ENCODE peak calls at places on chromosomes 16 and 17, in four cellular contexts. Y, W, R and T are unnamed samples.

GRCh38 chr16:17887963-17888362 is 417.2 kb upstream of the XYLT1 start:
- DNase-seq in Y (no peak), R (peak), W (no peak), T (no peak)

GRCh38 chr16:86088287-86088686 is 189.3 kb downstream of the IRF8 start:
- DNase-seq in Y (no peak), R (no peak), W (peak), T (no peak)

GRCh38 chr16:61313931-61314330 is 722.3 kb downstream of the CDH8 start:
- DNase-seq in R (peak), Y (no peak), W (no peak), T (no peak)

GRCh38 chr17:73265646-73266640 is 4.3 kb upstream of the CPSF4L start:
- DNase-seq in R (no peak), Y (no peak), W (no peak), T (no peak)

GRCh38 chr16:84582958-84583516 is 34.8 kb downstream of the COTL1 start:
- DNase-seq in W (no peak), Y (no peak), R (peak), T (no peak)

GRCh38 chr16:79707867-79708266 is 107.3 kb upstream of the MAF start:
- DNase-seq in Y (no peak), R (peak), W (no peak), T (no peak)

GRCh38 chr16:7363397-7364053 is 30.9 kb downstream of the RBFOX1 start:
- DNase-seq in W (no peak), Y (peak), R (no peak), T (no peak)

GRCh38 chr17:48427598-48427997 is 2.4 kb downstream of the SKAP1 start:
- DNase-seq in R (no peak), W (peak), Y (no peak), T (no peak)

GRCh38 chr16:29290631-29291247 is 115.8 kb downstream of the NPIPB11 start:
- DNase-seq in Y (no peak), W (peak), R (peak), T (no peak)

GRCh38 chr17:75736173-75736835 is 15.0 kb downstream of the ITGB4 start:
- DNase-seq in Y (no peak), W (no peak), R (no peak), T (no peak)

GRCh38 chr16:79562166-79562823 is 38.2 kb downstream of the MAF start:
- DNase-seq in R (no peak), Y (no peak), W (no peak), T (no peak)

GRCh38 chr17:75588546-75589016 is 981 bp downstream of the MYO15B start:
- DNase-seq in Y (no peak), R (no peak), W (no peak), T (peak)

GRCh38 chr17:49365667-49366066 is 3.6 kb upstream of the ZNF652 start:
- DNase-seq in R (no peak), W (peak), Y (peak), T (peak)

GRCh38 chr17:28944862-28945741 is 6.2 kb downstream of the PHF12 start:
- DNase-seq in Y (no peak), R (peak), W (no peak), T (no peak)

GRCh38 chr16:30941600-30942420 is 7.1 kb upstream of the ORAI3 start:
- DNase-seq in W (peak), Y (no peak), R (peak), T (peak)

GRCh38 chr16:9557266-9557665 is 465.8 kb downstream of the HAPSTR1 start:
- DNase-seq in W (no peak), Y (no peak), R (no peak), T (no peak)

GRCh38 chr17:80146121-80147034 is 550 bp downstream of the EIF4A3 start:
- DNase-seq in R (peak), Y (peak), W (peak), T (peak)

GRCh38 chr17:28394717-28395116 is 11.3 kb downstream of the SLC46A1 start:
- DNase-seq in Y (no peak), W (no peak), R (peak), T (no peak)

GRCh38 chr16:84607694-84608093 is 10.2 kb downstream of the COTL1 start:
- DNase-seq in R (no peak), W (no peak), Y (no peak), T (no peak)

GRCh38 chr17:28366605-28367004 is 1.6 kb upstream of the SEBOX start:
- DNase-seq in Y (no peak), W (no peak), R (no peak), T (no peak)

GRCh38 chr16:69724981-69725479 is 1.3 kb downstream of the NQO1 start:
- DNase-seq in R (peak), Y (no peak), W (no peak), T (no peak)

GRCh38 chr16:68403704-68404103 is 44.6 kb downstream of the SMPD3 start:
- DNase-seq in W (no peak), Y (no peak), R (no peak), T (no peak)

GRCh38 chr17:50507871-50508572 is at the start of gene MYCBPAP:
- DNase-seq in W (peak), Y (no peak), R (peak), T (no peak)

GRCh38 chr16:998211-998610 is 16.6 kb downstream of the SOX8 start:
- DNase-seq in R (no peak), W (no peak), Y (no peak), T (no peak)

GRCh38 chr17:48441231-48441711 is 11.3 kb upstream of the SKAP1 start:
- DNase-seq in W (peak), Y (no peak), R (no peak), T (no peak)

GRCh38 chr16:69848635-69849545 is 86.8 kb downstream of the WWP2 start:
- DNase-seq in R (peak), Y (no peak), W (no peak), T (no peak)

GRCh38 chr17:30226878-30227277 is 8.6 kb downstream of the SLC6A4 start:
- DNase-seq in R (no peak), W (peak), Y (no peak), T (no peak)

GRCh38 chr17:58337126-58337599 is 8.6 kb upstream of the TSPOAP1 start:
- DNase-seq in W (peak), R (no peak), Y (no peak), T (no peak)

GRCh38 chr16:49350265-49351103 is 23.1 kb upstream of the C16orf78 start:
- DNase-seq in R (peak), W (peak), Y (peak), T (peak)

GRCh38 chr16:82633964-82634600 is 7.3 kb downstream of the CDH13 start:
- DNase-seq in W (no peak), R (peak), Y (peak), T (peak)

GRCh38 chr16:51556694-51557327 is 405.7 kb upstream of the SALL1 start:
- DNase-seq in R (peak), W (no peak), Y (no peak), T (no peak)

GRCh38 chr17:68993112-68993511 is 37.9 kb upstream of the ABCA8 start:
- DNase-seq in R (peak), W (no peak), Y (no peak), T (no peak)

GRCh38 chr17:63688396-63689020 is 11.4 kb downstream of the LIMD2 start:
- DNase-seq in Y (no peak), R (no peak), W (peak), T (no peak)

GRCh38 chr17:72788950-72789585 is 303.4 kb downstream of the SLC39A11 start:
- DNase-seq in Y (no peak), R (peak), W (no peak), T (no peak)

GRCh38 chr17:34254146-34254545 is 939 bp upstream of the CCL2 start:
- DNase-seq in Y (no peak), W (no peak), R (peak), T (no peak)